ENCODE peak calls at places on chromosome 21, in six cellular contexts. One of them, this sample, is unnamed.

GRCh38 chr21:41398251-41398650 is 27.8 kb upstream of the MX1 start:
- DNase-seq in A549: no peak
- DNase-seq in tibial artery: no peak
- DNase-seq in psoas muscle: no peak
- DNase-seq in Caco-2: no peak
- DNase-seq in breast epithelium: no peak
- DNase-seq in this sample: no peak

GRCh38 chr21:25929859-25930520 is 195.2 kb downstream of the GABPA start:
- DNase-seq in A549: no peak
- DNase-seq in tibial artery: peak; percentile 35
- DNase-seq in psoas muscle: peak; percentile 50
- DNase-seq in Caco-2: no peak
- DNase-seq in breast epithelium: no peak
- DNase-seq in this sample: peak; percentile 86

GRCh38 chr21:42561742-42562141 is 48.1 kb downstream of the SLC37A1 start:
- DNase-seq in A549: no peak
- DNase-seq in tibial artery: peak; percentile 11
- DNase-seq in psoas muscle: no peak
- DNase-seq in Caco-2: no peak
- DNase-seq in breast epithelium: peak; percentile 28
- DNase-seq in this sample: peak; percentile 17

GRCh38 chr21:14875704-14876364 is 189.0 kb downstream of the NRIP1 start:
- DNase-seq in A549: no peak
- DNase-seq in tibial artery: no peak
- DNase-seq in psoas muscle: no peak
- DNase-seq in Caco-2: no peak
- DNase-seq in breast epithelium: no peak
- DNase-seq in this sample: no peak

GRCh38 chr21:42527489-42528158 is 14.0 kb downstream of the SLC37A1 start:
- DNase-seq in A549: no peak
- DNase-seq in tibial artery: no peak
- DNase-seq in psoas muscle: no peak
- DNase-seq in Caco-2: no peak
- DNase-seq in breast epithelium: no peak
- DNase-seq in this sample: no peak

GRCh38 chr21:15060776-15061175 is 4.0 kb downstream of the NRIP1 start:
- DNase-seq in A549: no peak
- DNase-seq in tibial artery: no peak
- DNase-seq in psoas muscle: no peak
- DNase-seq in Caco-2: no peak
- DNase-seq in breast epithelium: no peak
- DNase-seq in this sample: peak; percentile 43

GRCh38 chr21:38075833-38076567 is 159.7 kb upstream of the KCNJ6 start:
- DNase-seq in A549: no peak
- DNase-seq in tibial artery: no peak
- DNase-seq in psoas muscle: no peak
- DNase-seq in Caco-2: peak; percentile 1
- DNase-seq in breast epithelium: no peak
- DNase-seq in this sample: no peak

GRCh38 chr21:42255825-42256224 is 36.9 kb downstream of the ABCG1 start:
- DNase-seq in A549: no peak
- DNase-seq in tibial artery: no peak
- DNase-seq in psoas muscle: peak; percentile 14
- DNase-seq in Caco-2: no peak
- DNase-seq in breast epithelium: no peak
- DNase-seq in this sample: no peak

GRCh38 chr21:26445440-26445839 is 127.6 kb downstream of the CYYR1 start:
- DNase-seq in A549: no peak
- DNase-seq in tibial artery: no peak
- DNase-seq in psoas muscle: no peak
- DNase-seq in Caco-2: no peak
- DNase-seq in breast epithelium: no peak
- DNase-seq in this sample: no peak

GRCh38 chr21:25107708-25108107 is 499.6 kb downstream of the MRPL39 start:
- DNase-seq in A549: no peak
- DNase-seq in tibial artery: no peak
- DNase-seq in psoas muscle: no peak
- DNase-seq in Caco-2: no peak
- DNase-seq in breast epithelium: no peak
- DNase-seq in this sample: peak; percentile 11

GRCh38 chr21:41673071-41673470 is 93.8 kb downstream of the RIPK4 start:
- DNase-seq in A549: no peak
- DNase-seq in tibial artery: no peak
- DNase-seq in psoas muscle: no peak
- DNase-seq in Caco-2: no peak
- DNase-seq in breast epithelium: no peak
- DNase-seq in this sample: no peak

GRCh38 chr21:23452384-23453083 is 2154.7 kb downstream of the MRPL39 start:
- DNase-seq in A549: no peak
- DNase-seq in tibial artery: no peak
- DNase-seq in psoas muscle: no peak
- DNase-seq in Caco-2: peak; percentile 21
- DNase-seq in breast epithelium: no peak
- DNase-seq in this sample: no peak

GRCh38 chr21:16195476-16195875 is 465.7 kb downstream of the USP25 start:
- DNase-seq in A549: peak; percentile 39
- DNase-seq in tibial artery: no peak
- DNase-seq in psoas muscle: no peak
- DNase-seq in Caco-2: no peak
- DNase-seq in breast epithelium: no peak
- DNase-seq in this sample: peak; percentile 51
- H3K4me3 ChIP-seq in A549: peak overlapping the region; percentile 51
- H3K4me3 ChIP-seq in tibial artery: peak overlapping the region; percentile 48
- H3K4me3 ChIP-seq in psoas muscle: peak overlapping the region; percentile 66
- H3K4me3 ChIP-seq in Caco-2: no peak overlapping the region
- H3K4me3 ChIP-seq in breast epithelium: peak overlapping the region; percentile 41
- H3K4me3 ChIP-seq in this sample: peak overlapping the region; percentile 53

DNA sequence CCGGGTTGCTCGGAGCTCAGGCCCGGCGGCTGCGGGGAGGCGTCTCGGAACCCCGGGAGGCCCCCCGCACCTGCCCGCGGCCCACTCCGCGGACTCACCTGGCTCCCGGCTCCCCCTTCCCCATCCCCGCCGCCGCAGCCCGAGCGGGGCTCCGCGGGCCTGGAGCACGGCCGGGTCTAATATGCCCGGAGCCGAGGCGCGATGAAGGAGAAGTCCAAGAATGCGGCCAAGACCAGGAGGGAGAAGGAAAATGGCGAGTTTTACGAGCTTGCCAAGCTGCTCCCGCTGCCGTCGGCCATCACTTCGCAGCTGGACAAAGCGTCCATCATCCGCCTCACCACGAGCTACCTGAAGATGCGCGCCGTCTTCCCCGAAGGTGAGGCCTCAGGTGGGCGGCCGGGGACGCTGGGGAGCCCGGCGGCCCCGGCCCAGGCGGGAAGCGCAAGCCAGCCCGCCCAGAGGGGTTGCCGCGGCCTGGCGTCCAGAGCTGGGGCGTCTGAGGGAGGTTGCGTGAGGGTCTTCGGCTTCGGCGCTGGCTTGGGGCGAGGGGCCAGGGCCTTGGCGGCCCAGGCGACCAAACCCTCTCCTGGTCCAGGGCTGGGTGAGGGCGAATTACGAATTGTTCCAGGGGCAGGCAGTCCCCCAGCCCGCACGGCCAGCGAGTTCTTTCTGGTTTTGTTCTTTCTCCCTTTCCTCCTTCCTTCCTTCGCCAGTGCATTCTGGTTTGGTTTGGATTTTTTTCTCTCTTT is 805 bp downstream of the SIM2 start:
- DNase-seq in A549: no peak
- DNase-seq in tibial artery: no peak
- DNase-seq in psoas muscle: no peak
- DNase-seq in Caco-2: peak; percentile 32
- DNase-seq in breast epithelium: no peak
- DNase-seq in this sample: no peak
- TF ChIP-seq CTCF in A549: no peak
- TF ChIP-seq CTCF in tibial artery: no peak
- TF ChIP-seq CTCF in psoas muscle: no peak
- TF ChIP-seq CTCF in Caco-2: no peak
- TF ChIP-seq CTCF in breast epithelium: no peak
- TF ChIP-seq CTCF in this sample: no peak

GRCh38 chr21:45875416-45875760 is 106.2 kb upstream of the COL6A1 start:
- DNase-seq in A549: no peak
- DNase-seq in tibial artery: no peak
- DNase-seq in psoas muscle: peak; percentile 34
- DNase-seq in Caco-2: no peak
- DNase-seq in breast epithelium: no peak
- DNase-seq in this sample: no peak

GRCh38 chr21:45873866-45874265 is 107.7 kb upstream of the COL6A1 start:
- DNase-seq in A549: no peak
- DNase-seq in tibial artery: peak; percentile 9
- DNase-seq in psoas muscle: no peak
- DNase-seq in Caco-2: no peak
- DNase-seq in breast epithelium: no peak
- DNase-seq in this sample: no peak

GRCh38 chr21:45873418-45873817 is 108.2 kb upstream of the COL6A1 start:
- DNase-seq in A549: no peak
- DNase-seq in tibial artery: no peak
- DNase-seq in psoas muscle: no peak
- DNase-seq in Caco-2: no peak
- DNase-seq in breast epithelium: peak; percentile 14
- DNase-seq in this sample: no peak

GRCh38 chr21:45875881-45876280 is 105.7 kb upstream of the COL6A1 start:
- DNase-seq in A549: no peak
- DNase-seq in tibial artery: no peak
- DNase-seq in psoas muscle: no peak
- DNase-seq in Caco-2: no peak
- DNase-seq in breast epithelium: no peak
- DNase-seq in this sample: no peak

DNA sequence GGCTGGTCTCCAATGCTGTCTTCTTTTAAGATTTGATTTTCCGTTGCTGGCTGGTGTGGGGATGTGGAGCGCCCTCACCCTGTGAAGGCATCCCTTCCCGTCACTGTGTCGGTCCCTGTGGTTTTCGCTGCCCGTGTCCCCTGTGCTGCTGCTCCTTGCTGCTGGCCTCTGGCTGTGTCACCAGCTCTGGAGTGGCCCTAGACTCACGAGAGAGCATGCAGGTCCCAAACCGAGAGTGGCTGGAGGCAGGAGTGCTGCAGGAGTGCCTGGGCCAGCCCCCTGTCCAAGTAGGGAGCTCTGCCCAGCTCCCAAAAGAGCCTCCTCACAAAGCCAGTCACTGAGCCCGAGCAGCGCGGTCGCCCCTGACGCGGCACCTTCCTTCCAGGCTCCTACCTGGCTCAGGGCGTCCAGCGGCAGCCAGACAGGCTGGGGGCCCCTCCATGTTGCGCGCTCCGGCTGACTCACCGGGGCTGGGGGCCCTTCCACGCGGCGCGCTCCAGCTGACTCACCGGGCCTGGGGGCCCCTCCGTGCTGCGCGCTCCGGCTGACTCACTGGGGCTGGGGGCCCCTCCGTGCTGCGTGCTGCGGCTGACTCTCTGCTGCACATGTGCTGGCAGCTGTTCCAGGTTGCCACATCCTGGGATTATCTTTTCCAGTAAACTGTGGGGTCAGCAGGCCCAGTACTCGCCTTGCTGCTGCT is 106.7 kb upstream of the COL6A1 start:
- DNase-seq in A549: no peak
- DNase-seq in tibial artery: peak; percentile 21
- DNase-seq in psoas muscle: peak; percentile 82
- DNase-seq in Caco-2: peak; percentile 67
- DNase-seq in breast epithelium: no peak
- DNase-seq in this sample: peak; percentile 71
- H3K4me3 ChIP-seq in A549: no peak overlapping the region
- H3K4me3 ChIP-seq in tibial artery: no peak overlapping the region
- H3K4me3 ChIP-seq in psoas muscle: no peak overlapping the region
- H3K4me3 ChIP-seq in Caco-2: peak overlapping the region; percentile 13
- H3K4me3 ChIP-seq in breast epithelium: no peak overlapping the region
- H3K4me3 ChIP-seq in this sample: no peak overlapping the region

DNA sequence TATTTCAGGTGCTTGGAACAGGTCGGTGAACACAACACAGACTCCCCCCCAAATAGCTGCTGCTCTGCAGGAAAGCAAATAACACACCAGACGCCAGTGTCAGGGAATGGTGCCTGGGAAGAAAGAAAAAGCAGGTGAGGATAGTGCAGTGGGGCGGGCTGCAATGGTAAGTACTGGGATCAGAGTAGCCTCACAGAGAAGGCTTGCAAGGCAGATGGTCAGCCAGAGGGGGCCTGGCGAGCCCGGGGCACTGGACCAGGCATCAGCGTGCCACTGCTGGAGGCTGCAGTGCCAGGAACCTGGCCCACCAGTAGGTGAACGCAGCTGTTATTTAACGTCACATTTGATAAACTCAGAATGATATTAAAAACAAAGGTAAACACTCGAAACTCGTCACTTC is 60.0 kb downstream of the POFUT2 start:
- DNase-seq in A549: no peak
- DNase-seq in tibial artery: no peak
- DNase-seq in psoas muscle: no peak
- DNase-seq in Caco-2: no peak
- DNase-seq in breast epithelium: no peak
- DNase-seq in this sample: no peak
- TF ChIP-seq CTCF in A549: no peak
- TF ChIP-seq CTCF in tibial artery: no peak
- TF ChIP-seq CTCF in psoas muscle: no peak
- TF ChIP-seq CTCF in Caco-2: no peak
- TF ChIP-seq CTCF in breast epithelium: no peak
- TF ChIP-seq CTCF in this sample: no peak

DNA sequence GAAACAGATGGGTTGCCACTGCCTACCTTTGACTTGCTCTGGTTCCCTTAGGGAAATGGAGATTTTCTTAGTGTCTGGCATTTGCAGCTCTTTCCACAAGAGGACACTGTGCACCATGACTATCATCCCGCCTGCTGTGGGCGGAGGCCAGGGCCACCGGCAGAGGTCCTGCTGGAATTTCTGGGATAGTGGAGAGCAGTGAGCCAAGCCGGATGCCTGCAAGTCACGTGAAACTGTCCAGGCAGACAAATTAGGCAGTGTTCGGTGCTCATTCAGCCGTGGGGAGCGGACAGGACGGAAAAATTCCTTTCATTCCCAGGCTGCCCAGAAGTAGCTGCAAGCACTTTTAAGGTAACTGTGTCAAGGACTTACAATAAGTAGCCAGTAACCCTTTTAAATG is 43.4 kb downstream of the IGSF5 start:
- DNase-seq in A549: peak; percentile 72
- DNase-seq in tibial artery: peak; percentile 38
- DNase-seq in psoas muscle: peak; percentile 67
- DNase-seq in Caco-2: peak; percentile 89
- DNase-seq in breast epithelium: peak; percentile 82
- DNase-seq in this sample: peak; percentile 52
- H3K4me3 ChIP-seq in A549: no peak overlapping the region
- H3K4me3 ChIP-seq in tibial artery: peak overlapping the region; percentile 8
- H3K4me3 ChIP-seq in psoas muscle: no peak overlapping the region
- H3K4me3 ChIP-seq in Caco-2: no peak overlapping the region
- H3K4me3 ChIP-seq in breast epithelium: no peak overlapping the region
- H3K4me3 ChIP-seq in this sample: no peak overlapping the region

This sample was measured in epithelial cell of esophagus.